ENCODE peak calls at places on chromosomes 13 and 19, in seven cellular contexts. T is brain microvascular endothelial cell, U is dorsolateral prefrontal cortex, Y is AG09309, S is fibroblast of pulmonary artery, D is esophagus squamous epithelium, W is DND-41. O is an unnamed sample.

GRCh38 chr19:4369109-4369887 is 25.9 kb downstream of the MPND start:
- DNase-seq in T (no peak), U (no peak), Y (no peak), S (no peak), D (no peak), W (peak; percentile 44), O (no peak)

GRCh38 chr13:94662274-94662945 is 49.9 kb downstream of the SOX21 start:
- DNase-seq in T (no peak), U (no peak), Y (no peak), S (no peak), D (no peak), W (no peak), O (no peak)

GRCh38 chr19:47723573-47723923 is 10.3 kb downstream of the EHD2 start:
- DNase-seq in T (peak; percentile 88), U (no peak), Y (peak; percentile 78), S (peak; percentile 91), D (no peak), W (peak; percentile 51), O (no peak)

GRCh38 chr13:79267560-79267959 is 138.5 kb downstream of the RBM26 start:
- DNase-seq in T (no peak), U (no peak), Y (no peak), S (no peak), D (no peak), W (no peak), O (no peak)

GRCh38 chr13:44050450-44051063 is 170.9 kb downstream of the LACC1 start:
- DNase-seq in T (peak; percentile 42), U (no peak), Y (no peak), S (peak; percentile 63), D (no peak), W (no peak), O (no peak)

GRCh38 chr13:100789025-100789424 is 114.4 kb upstream of the TMTC4 start:
- DNase-seq in T (no peak), U (no peak), Y (no peak), S (no peak), D (no peak), W (no peak), O (no peak)

GRCh38 chr19:46023311-46023779 is 492 bp upstream of the PGLYRP1 start:
- DNase-seq in T (no peak), U (no peak), Y (no peak), S (no peak), D (no peak), W (no peak), O (no peak)

GRCh38 chr19:33376423-33376822 is 2.9 kb downstream of the CEBPG start:
- DNase-seq in T (peak; percentile 80), U (no peak), Y (peak; percentile 63), S (peak; percentile 84), D (no peak), W (no peak), O (peak; percentile 65)

GRCh38 chr13:90533866-90534265 is 813.6 kb upstream of the MIR17HG start:
- DNase-seq in T (no peak), U (no peak), Y (no peak), S (no peak), D (no peak), W (no peak), O (no peak)

GRCh38 chr19:2618611-2619010 is 83.9 kb downstream of the GNG7 start:
- DNase-seq in T (no peak), U (no peak), Y (peak; percentile 55), S (peak; percentile 58), D (no peak), W (peak; percentile 86), O (no peak)

GRCh38 chr13:99028890-99029289 is 51.0 kb upstream of the DOCK9 start:
- DNase-seq in T (no peak), U (no peak), Y (no peak), S (no peak), D (no peak), W (peak; percentile 52), O (no peak)

GRCh38 chr13:20721454-20722357 is 18.2 kb downstream of the IL17D start:
- DNase-seq in T (peak; percentile 72), U (no peak), Y (no peak), S (peak; percentile 60), D (no peak), W (no peak), O (no peak)

GRCh38 chr13:112767506-112768471 is 78.0 kb downstream of the ATP11A start:
- DNase-seq in T (no peak), U (no peak), Y (no peak), S (no peak), D (no peak), W (no peak), O (no peak)

GRCh38 chr13:87884874-87885273 is 213.7 kb downstream of the SLITRK5 start:
- DNase-seq in T (no peak), U (no peak), Y (no peak), S (peak; percentile 10), D (no peak), W (no peak), O (no peak)

GRCh38 chr13:25046274-25046984 is 49.5 kb upstream of the PABPC3 start:
- DNase-seq in T (no peak), U (no peak), Y (no peak), S (no peak), D (no peak), W (no peak), O (no peak)

DNA sequence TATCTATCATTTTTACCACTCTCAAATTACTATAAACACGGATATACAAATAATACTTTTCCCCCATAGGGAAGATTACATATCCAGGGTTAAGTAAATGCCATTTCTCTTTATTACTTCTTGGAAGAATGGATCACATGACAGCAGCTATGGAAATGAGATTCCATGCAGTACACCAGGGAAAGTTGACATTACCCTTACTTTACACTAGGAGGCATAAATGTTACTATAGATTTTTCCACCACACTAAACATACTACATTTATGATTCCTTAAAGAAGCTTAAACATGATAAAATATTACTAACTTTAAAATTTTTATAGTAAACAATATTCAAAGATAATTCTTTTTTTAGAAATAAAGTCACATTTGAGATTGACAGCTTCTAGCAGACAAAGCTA is 611.4 kb downstream of the PCDH9 start:
- DNase-seq in T (no peak), U (no peak), Y (no peak), S (peak; percentile 73), D (no peak), W (no peak), O (no peak)
- TF ChIP-seq CTCF in T (peak; percentile 39), U (peak; percentile 29), Y (peak; percentile 30), S (peak; percentile 65), D (no peak), W (peak; percentile 58), O (no peak)

DNA sequence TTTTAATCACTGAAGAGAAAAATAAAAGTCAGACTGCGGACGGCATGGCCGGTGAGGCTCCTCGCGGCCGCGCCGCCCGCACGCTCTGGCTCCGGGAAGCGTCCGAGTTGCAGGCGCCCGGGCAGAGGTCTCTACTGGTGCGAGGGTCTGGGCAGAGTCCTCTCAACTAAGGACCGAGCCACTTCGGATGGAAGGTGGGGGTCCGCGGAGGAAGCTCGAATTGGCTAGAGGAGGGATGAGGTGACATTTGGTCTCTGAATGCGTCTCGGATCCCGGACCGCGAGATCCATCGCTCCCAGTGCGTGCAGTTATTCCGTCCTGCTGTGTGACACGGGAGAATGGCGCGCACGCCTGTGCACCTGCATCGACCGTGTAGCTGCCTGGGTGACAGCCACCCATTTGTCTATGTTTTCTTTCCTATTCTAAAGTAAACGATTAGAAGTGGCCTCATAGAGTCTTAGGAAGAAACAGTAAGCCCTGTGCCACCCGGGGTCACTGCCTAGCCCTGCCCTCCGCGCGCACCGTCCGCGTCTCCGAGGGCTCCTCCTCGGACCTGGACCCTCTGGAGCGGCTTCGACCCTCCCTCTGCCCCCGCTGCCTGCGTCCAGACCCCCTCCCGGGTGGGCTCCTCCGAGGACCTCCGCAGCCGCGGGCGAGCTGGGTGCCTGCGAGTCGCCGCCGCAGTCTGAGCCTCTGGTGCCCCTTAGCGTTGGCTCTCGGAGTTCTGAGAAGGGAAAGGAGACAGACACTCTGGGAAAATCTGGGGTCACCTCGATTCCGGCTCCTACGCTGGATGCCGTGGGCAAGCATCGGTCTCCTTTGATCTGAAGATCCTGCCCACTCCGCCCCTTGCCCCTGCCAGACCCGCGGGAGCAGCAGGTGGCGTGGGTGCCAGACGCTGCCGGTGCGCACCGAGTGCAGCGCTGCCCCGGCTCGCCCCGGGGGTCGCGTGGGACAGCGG is 347.4 kb downstream of the LIG4 start:
- DNase-seq in T (peak; percentile 36), U (peak; percentile 51), Y (no peak), S (peak; percentile 39), D (no peak), W (no peak), O (no peak)
- TF ChIP-seq CTCF in T (peak; percentile 73), U (peak; percentile 54), Y (peak; percentile 84), S (peak; percentile 37), D (no peak), W (no peak), O (no peak)

GRCh38 chr19:13299838-13300237 is 149.6 kb downstream of the IER2 start:
- DNase-seq in T (no peak), U (no peak), Y (no peak), S (no peak), D (no peak), W (no peak), O (no peak)
- TF ChIP-seq CTCF in T (no peak), U (no peak), Y (no peak), S (no peak), D (no peak), W (no peak), O (no peak)

GRCh38 chr19:8253678-8254077 is 44.5 kb downstream of the CERS4 start:
- DNase-seq in T (no peak), U (no peak), Y (no peak), S (peak; percentile 9), D (no peak), W (no peak), O (no peak)

GRCh38 chr19:8255426-8256125 is 46.4 kb downstream of the CERS4 start:
- DNase-seq in T (no peak), U (no peak), Y (no peak), S (no peak), D (no peak), W (no peak), O (no peak)

GRCh38 chr19:8254286-8255001 is 45.3 kb downstream of the CERS4 start:
- DNase-seq in T (no peak), U (no peak), Y (no peak), S (no peak), D (no peak), W (no peak), O (no peak)

GRCh38 chr19:8257052-8257443 is 47.9 kb downstream of the CERS4 start:
- DNase-seq in T (no peak), U (no peak), Y (no peak), S (peak; percentile 11), D (no peak), W (peak; percentile 32), O (no peak)

DNA sequence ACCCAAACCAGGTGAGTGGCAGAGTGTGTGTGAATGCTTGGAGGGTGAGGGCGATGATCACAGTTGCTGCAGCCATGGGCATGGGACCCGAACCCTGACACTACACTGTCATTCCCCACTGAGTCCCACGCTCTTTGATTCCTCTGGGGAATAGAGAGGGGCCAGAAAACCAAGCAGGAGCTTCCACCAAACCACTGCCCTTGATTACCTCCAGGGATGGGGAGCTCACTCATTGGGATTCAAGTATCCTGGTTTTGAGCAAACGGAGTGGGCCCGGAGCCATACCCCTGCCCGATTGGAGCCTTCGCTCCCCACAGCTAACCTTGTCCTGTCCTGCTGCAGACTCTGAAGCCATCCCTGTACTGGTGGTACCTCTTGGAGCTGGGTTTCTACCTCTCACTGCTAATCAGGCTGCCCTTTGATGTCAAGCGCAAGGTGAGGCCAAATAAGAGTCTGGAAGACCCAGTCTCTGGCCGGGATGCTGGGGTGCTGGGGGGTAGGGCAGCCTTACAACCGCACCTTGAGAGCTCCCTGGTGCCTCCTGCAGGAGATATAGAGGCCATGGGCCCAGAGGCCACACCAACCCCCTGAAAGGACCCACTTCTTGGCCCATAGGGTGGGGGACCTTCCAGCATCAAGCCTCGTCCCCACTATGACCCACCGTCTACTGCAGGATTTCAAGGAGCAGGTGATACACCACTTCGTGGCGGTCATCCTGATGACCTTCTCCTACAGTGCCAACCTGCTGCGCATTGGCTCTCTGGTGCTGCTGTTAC is 47.3 kb downstream of the CERS4 start:
- DNase-seq in T (no peak), U (no peak), Y (no peak), S (no peak), D (no peak), W (no peak), O (no peak)
- TF ChIP-seq CTCF in T (no peak), U (no peak), Y (no peak), S (no peak), D (no peak), W (no peak), O (no peak)

O was measured in omental fat pad.